ENCODE peak calls at places on chromosomes 13 and 19, in eight cellular contexts. D is hippocampal formation; G is substantia nigra; S is stimulated activated CD8-positive, alpha-beta memory T cell treated with anti-CD3 and anti-CD28 coated beads, Interleukin-7, amount 100 ng/mL, for 24 hours; H is activated naive CD4-positive, alpha-beta T cell treated with anti-CD3 and anti-CD28 coated beads, Interleukin-2, amount 10 ng/mL, durations not matched to agents 7 days and 5 days; M is T-helper 17 cell; F is retina; J is RWPE1. T is an unnamed sample.

GRCh38 chr19:44050740-44051653 is 839 bp upstream of the ZNF223 start:
- DNase-seq in D (no peak), J (no peak), H (peak), M (no peak), S (no peak), G (no peak), F (peak), T (no peak)

GRCh38 chr19:41415154-41415571 is 12.0 kb downstream of the B3GNT8 start:
- DNase-seq in G (no peak), H (no peak), D (no peak), J (no peak), F (no peak), M (no peak), S (no peak), T (no peak)

GRCh38 chr13:38042771-38043170 is 173.2 kb upstream of the TRPC4 start:
- DNase-seq in M (no peak), H (no peak), J (no peak), G (no peak), F (no peak), S (no peak), D (no peak), T (no peak)

GRCh38 chr13:36819811-36820140 is 754 bp downstream of the RFXAP start:
- DNase-seq in S (peak), M (peak), D (no peak), G (no peak), H (peak), J (peak), F (peak), T (no peak)

GRCh38 chr13:99873832-99874430 is 97.6 kb downstream of the ZIC5 start:
- DNase-seq in S (no peak), M (no peak), D (no peak), F (no peak), G (no peak), H (no peak), J (no peak), T (no peak)

GRCh38 chr19:41793414-41793727 is 3.0 kb upstream of the CEACAM3 start:
- DNase-seq in M (no peak), G (no peak), H (no peak), S (no peak), F (no peak), D (no peak), J (no peak), T (no peak)

GRCh38 chr13:102555914-102556553 is 40.8 kb upstream of the TPP2 start:
- DNase-seq in G (no peak), H (no peak), M (no peak), J (peak), D (peak), F (peak), S (no peak), T (no peak)

GRCh38 chr19:42203700-42204099 is 13.8 kb downstream of the DEDD2 start:
- DNase-seq in J (no peak), M (no peak), D (no peak), F (no peak), S (no peak), G (no peak), H (no peak), T (no peak)

GRCh38 chr19:47093841-47094240 is 19.7 kb downstream of the ZC3H4 start:
- DNase-seq in D (no peak), S (no peak), F (no peak), M (no peak), H (no peak), J (no peak), G (no peak), T (peak)

GRCh38 chr13:98549006-98549727 is 27.7 kb downstream of the STK24 start:
- DNase-seq in F (no peak), S (no peak), G (no peak), D (no peak), M (no peak), J (no peak), H (no peak), T (no peak)

GRCh38 chr13:102227696-102228095 is 174.2 kb downstream of the FGF14 start:
- DNase-seq in S (no peak), D (no peak), J (no peak), M (no peak), H (no peak), F (no peak), G (no peak), T (no peak)

GRCh38 chr13:47598340-47598911 is 402.6 kb downstream of the SUCLA2 start:
- DNase-seq in D (no peak), M (no peak), H (no peak), J (peak), S (no peak), F (no peak), G (no peak), T (no peak)

GRCh38 chr13:112940236-112940635 is 28.8 kb upstream of the MCF2L start:
- DNase-seq in M (no peak), G (no peak), J (no peak), F (peak), D (peak), H (no peak), S (no peak), T (no peak)

GRCh38 chr19:35045667-35046300 is 4.3 kb downstream of the HPN start:
- DNase-seq in M (no peak), F (no peak), H (peak), J (peak), G (no peak), D (peak), S (no peak), T (no peak)

GRCh38 chr19:45168767-45169351 is 8.1 kb upstream of the NKPD1 start:
- DNase-seq in F (no peak), J (no peak), D (no peak), M (no peak), H (no peak), G (no peak), S (no peak), T (no peak)

GRCh38 chr19:28737021-28737525 is 475.9 kb downstream of the UQCRFS1 start:
- DNase-seq in J (peak), M (no peak), S (no peak), D (peak), H (no peak), F (peak), G (no peak), T (no peak)

GRCh38 chr19:1860133-1860775 is 3.1 kb downstream of the KLF16 start:
- DNase-seq in D (no peak), M (peak), F (peak), J (no peak), S (no peak), G (no peak), H (peak), T (peak)

GRCh38 chr13:73072501-73072900 is 13.7 kb downstream of the KLF5 start:
- DNase-seq in H (no peak), S (no peak), J (no peak), G (no peak), D (no peak), M (no peak), F (no peak), T (no peak)

GRCh38 chr13:89486721-89487120 is 1815.5 kb downstream of the SLITRK5 start:
- DNase-seq in S (no peak), D (no peak), G (no peak), M (no peak), J (no peak), F (no peak), H (no peak), T (no peak)

GRCh38 chr19:43229315-43229714 is 23.9 kb upstream of the PSG4 start:
- DNase-seq in F (no peak), J (no peak), D (no peak), H (no peak), G (no peak), M (no peak), S (no peak), T (no peak)

GRCh38 chr19:55600336-55601028 is 394 bp downstream of the ZNF524 start:
- DNase-seq in F (peak), M (no peak), S (peak), D (peak), H (no peak), G (no peak), J (no peak), T (peak)

GRCh38 chr19:11530432-11530831 is 1.5 kb upstream of the ECSIT start:
- DNase-seq in G (peak), S (no peak), D (peak), M (no peak), J (peak), H (peak), F (peak), T (peak)